ENCODE peak calls at places on chromosomes 7 and 10, in ten cellular contexts. One of them, this sample, is unnamed.

GRCh38 chr7:101823086-101823485 is 5.7 kb downstream of the CUX1 start:
- DNase-seq in anterior cingulate cortex: no peak
- DNase-seq in AG09309: no peak
- DNase-seq in ELR: no peak
- DNase-seq in sciatic nerve: no peak
- DNase-seq in stimulated activated CD4-positive, alpha-beta T cell treated with anti-CD3 and anti-CD28 coated beads, Interleukin-2, amount 100 ng/mL, for 48 hours: no peak
- DNase-seq in heart right ventricle: no peak
- DNase-seq in hepatocyte: no peak
- DNase-seq in left colon: no peak
- DNase-seq in activated naive CD8-positive, alpha-beta T cell treated with anti-CD3 and anti-CD28 coated beads, Interleukin-2, amount 50 U/mL, for 24 hours: no peak
- DNase-seq in this sample: no peak

GRCh38 chr10:42755591-42756093 is 27.0 kb upstream of the BMS1 start:
- DNase-seq in anterior cingulate cortex: no peak
- DNase-seq in AG09309: no peak
- DNase-seq in ELR: no peak
- DNase-seq in sciatic nerve: no peak
- DNase-seq in stimulated activated CD4-positive, alpha-beta T cell treated with anti-CD3 and anti-CD28 coated beads, Interleukin-2, amount 100 ng/mL, for 48 hours: no peak
- DNase-seq in heart right ventricle: no peak
- DNase-seq in hepatocyte: no peak
- DNase-seq in left colon: no peak
- DNase-seq in activated naive CD8-positive, alpha-beta T cell treated with anti-CD3 and anti-CD28 coated beads, Interleukin-2, amount 50 U/mL, for 24 hours: no peak
- DNase-seq in this sample: no peak

GRCh38 chr10:73228247-73228646 is 18.8 kb downstream of the DNAJC9 start:
- DNase-seq in anterior cingulate cortex: no peak
- DNase-seq in AG09309: no peak
- DNase-seq in ELR: no peak
- DNase-seq in sciatic nerve: no peak
- DNase-seq in stimulated activated CD4-positive, alpha-beta T cell treated with anti-CD3 and anti-CD28 coated beads, Interleukin-2, amount 100 ng/mL, for 48 hours: no peak
- DNase-seq in heart right ventricle: no peak
- DNase-seq in hepatocyte: no peak
- DNase-seq in left colon: no peak
- DNase-seq in activated naive CD8-positive, alpha-beta T cell treated with anti-CD3 and anti-CD28 coated beads, Interleukin-2, amount 50 U/mL, for 24 hours: no peak
- DNase-seq in this sample: no peak

GRCh38 chr10:96850825-96851224 is 18.7 kb downstream of the LCOR start:
- DNase-seq in anterior cingulate cortex: no peak
- DNase-seq in AG09309: peak
- DNase-seq in ELR: peak
- DNase-seq in sciatic nerve: no peak
- DNase-seq in stimulated activated CD4-positive, alpha-beta T cell treated with anti-CD3 and anti-CD28 coated beads, Interleukin-2, amount 100 ng/mL, for 48 hours: no peak
- DNase-seq in heart right ventricle: no peak
- DNase-seq in hepatocyte: peak
- DNase-seq in left colon: no peak
- DNase-seq in activated naive CD8-positive, alpha-beta T cell treated with anti-CD3 and anti-CD28 coated beads, Interleukin-2, amount 50 U/mL, for 24 hours: no peak
- DNase-seq in this sample: no peak

GRCh38 chr7:74590814-74591213 is 66.7 kb upstream of the GTF2I start:
- DNase-seq in anterior cingulate cortex: no peak
- DNase-seq in AG09309: no peak
- DNase-seq in ELR: no peak
- DNase-seq in sciatic nerve: no peak
- DNase-seq in stimulated activated CD4-positive, alpha-beta T cell treated with anti-CD3 and anti-CD28 coated beads, Interleukin-2, amount 100 ng/mL, for 48 hours: no peak
- DNase-seq in heart right ventricle: no peak
- DNase-seq in hepatocyte: no peak
- DNase-seq in left colon: no peak
- DNase-seq in activated naive CD8-positive, alpha-beta T cell treated with anti-CD3 and anti-CD28 coated beads, Interleukin-2, amount 50 U/mL, for 24 hours: no peak
- DNase-seq in this sample: no peak

GRCh38 chr10:34275626-34276025 is 539.5 kb downstream of the PARD3 start:
- DNase-seq in anterior cingulate cortex: no peak
- DNase-seq in AG09309: no peak
- DNase-seq in ELR: no peak
- DNase-seq in sciatic nerve: no peak
- DNase-seq in stimulated activated CD4-positive, alpha-beta T cell treated with anti-CD3 and anti-CD28 coated beads, Interleukin-2, amount 100 ng/mL, for 48 hours: no peak
- DNase-seq in heart right ventricle: no peak
- DNase-seq in hepatocyte: no peak
- DNase-seq in left colon: no peak
- DNase-seq in activated naive CD8-positive, alpha-beta T cell treated with anti-CD3 and anti-CD28 coated beads, Interleukin-2, amount 50 U/mL, for 24 hours: no peak
- DNase-seq in this sample: no peak

GRCh38 chr10:86067436-86068050 is 299.1 kb downstream of the GRID1 start:
- DNase-seq in anterior cingulate cortex: no peak
- DNase-seq in AG09309: no peak
- DNase-seq in ELR: no peak
- DNase-seq in sciatic nerve: no peak
- DNase-seq in stimulated activated CD4-positive, alpha-beta T cell treated with anti-CD3 and anti-CD28 coated beads, Interleukin-2, amount 100 ng/mL, for 48 hours: no peak
- DNase-seq in heart right ventricle: no peak
- DNase-seq in hepatocyte: no peak
- DNase-seq in left colon: no peak
- DNase-seq in activated naive CD8-positive, alpha-beta T cell treated with anti-CD3 and anti-CD28 coated beads, Interleukin-2, amount 50 U/mL, for 24 hours: no peak
- DNase-seq in this sample: no peak

GRCh38 chr10:60648761-60649160 is 129.5 kb upstream of the CDK1 start:
- DNase-seq in anterior cingulate cortex: no peak
- DNase-seq in AG09309: no peak
- DNase-seq in ELR: no peak
- DNase-seq in sciatic nerve: no peak
- DNase-seq in stimulated activated CD4-positive, alpha-beta T cell treated with anti-CD3 and anti-CD28 coated beads, Interleukin-2, amount 100 ng/mL, for 48 hours: no peak
- DNase-seq in heart right ventricle: no peak
- DNase-seq in hepatocyte: no peak
- DNase-seq in left colon: no peak
- DNase-seq in activated naive CD8-positive, alpha-beta T cell treated with anti-CD3 and anti-CD28 coated beads, Interleukin-2, amount 50 U/mL, for 24 hours: no peak
- DNase-seq in this sample: no peak

GRCh38 chr7:48363174-48363573 is 191.9 kb downstream of the ABCA13 start:
- DNase-seq in anterior cingulate cortex: no peak
- DNase-seq in AG09309: no peak
- DNase-seq in ELR: no peak
- DNase-seq in sciatic nerve: no peak
- DNase-seq in stimulated activated CD4-positive, alpha-beta T cell treated with anti-CD3 and anti-CD28 coated beads, Interleukin-2, amount 100 ng/mL, for 48 hours: no peak
- DNase-seq in heart right ventricle: no peak
- DNase-seq in hepatocyte: no peak
- DNase-seq in left colon: no peak
- DNase-seq in activated naive CD8-positive, alpha-beta T cell treated with anti-CD3 and anti-CD28 coated beads, Interleukin-2, amount 50 U/mL, for 24 hours: no peak
- DNase-seq in this sample: no peak

GRCh38 chr7:1234794-1235500 is 2.3 kb downstream of the UNCX start:
- DNase-seq in anterior cingulate cortex: no peak
- DNase-seq in AG09309: no peak
- DNase-seq in ELR: no peak
- DNase-seq in sciatic nerve: no peak
- DNase-seq in stimulated activated CD4-positive, alpha-beta T cell treated with anti-CD3 and anti-CD28 coated beads, Interleukin-2, amount 100 ng/mL, for 48 hours: no peak
- DNase-seq in heart right ventricle: no peak
- DNase-seq in hepatocyte: no peak
- DNase-seq in left colon: no peak
- DNase-seq in activated naive CD8-positive, alpha-beta T cell treated with anti-CD3 and anti-CD28 coated beads, Interleukin-2, amount 50 U/mL, for 24 hours: no peak
- DNase-seq in this sample: peak

GRCh38 chr7:12199363-12199762 is 11.7 kb upstream of the TMEM106B start:
- DNase-seq in anterior cingulate cortex: no peak
- DNase-seq in AG09309: no peak
- DNase-seq in ELR: peak
- DNase-seq in sciatic nerve: no peak
- DNase-seq in stimulated activated CD4-positive, alpha-beta T cell treated with anti-CD3 and anti-CD28 coated beads, Interleukin-2, amount 100 ng/mL, for 48 hours: no peak
- DNase-seq in heart right ventricle: no peak
- DNase-seq in hepatocyte: peak
- DNase-seq in left colon: no peak
- DNase-seq in activated naive CD8-positive, alpha-beta T cell treated with anti-CD3 and anti-CD28 coated beads, Interleukin-2, amount 50 U/mL, for 24 hours: no peak
- DNase-seq in this sample: no peak

GRCh38 chr7:159112136-159113011 is 32.3 kb downstream of the VIPR2 start:
- DNase-seq in anterior cingulate cortex: no peak
- DNase-seq in AG09309: no peak
- DNase-seq in ELR: no peak
- DNase-seq in sciatic nerve: peak
- DNase-seq in stimulated activated CD4-positive, alpha-beta T cell treated with anti-CD3 and anti-CD28 coated beads, Interleukin-2, amount 100 ng/mL, for 48 hours: no peak
- DNase-seq in heart right ventricle: no peak
- DNase-seq in hepatocyte: no peak
- DNase-seq in left colon: no peak
- DNase-seq in activated naive CD8-positive, alpha-beta T cell treated with anti-CD3 and anti-CD28 coated beads, Interleukin-2, amount 50 U/mL, for 24 hours: no peak
- DNase-seq in this sample: peak

GRCh38 chr7:100894860-100895700 is 608 bp downstream of the ACHE start:
- DNase-seq in anterior cingulate cortex: no peak
- DNase-seq in AG09309: no peak
- DNase-seq in ELR: peak
- DNase-seq in sciatic nerve: no peak
- DNase-seq in stimulated activated CD4-positive, alpha-beta T cell treated with anti-CD3 and anti-CD28 coated beads, Interleukin-2, amount 100 ng/mL, for 48 hours: peak
- DNase-seq in heart right ventricle: no peak
- DNase-seq in hepatocyte: peak
- DNase-seq in left colon: peak
- DNase-seq in activated naive CD8-positive, alpha-beta T cell treated with anti-CD3 and anti-CD28 coated beads, Interleukin-2, amount 50 U/mL, for 24 hours: peak
- DNase-seq in this sample: no peak

GRCh38 chr7:120973849-120974248 is 14.7 kb upstream of the CPED1 start:
- DNase-seq in anterior cingulate cortex: no peak
- DNase-seq in AG09309: no peak
- DNase-seq in ELR: no peak
- DNase-seq in sciatic nerve: no peak
- DNase-seq in stimulated activated CD4-positive, alpha-beta T cell treated with anti-CD3 and anti-CD28 coated beads, Interleukin-2, amount 100 ng/mL, for 48 hours: no peak
- DNase-seq in heart right ventricle: no peak
- DNase-seq in hepatocyte: no peak
- DNase-seq in left colon: no peak
- DNase-seq in activated naive CD8-positive, alpha-beta T cell treated with anti-CD3 and anti-CD28 coated beads, Interleukin-2, amount 50 U/mL, for 24 hours: no peak
- DNase-seq in this sample: peak

GRCh38 chr10:118807512-118808305 is 52.9 kb upstream of the CACUL1 start:
- DNase-seq in anterior cingulate cortex: no peak
- DNase-seq in AG09309: no peak
- DNase-seq in ELR: no peak
- DNase-seq in sciatic nerve: no peak
- DNase-seq in stimulated activated CD4-positive, alpha-beta T cell treated with anti-CD3 and anti-CD28 coated beads, Interleukin-2, amount 100 ng/mL, for 48 hours: no peak
- DNase-seq in heart right ventricle: no peak
- DNase-seq in hepatocyte: no peak
- DNase-seq in left colon: no peak
- DNase-seq in activated naive CD8-positive, alpha-beta T cell treated with anti-CD3 and anti-CD28 coated beads, Interleukin-2, amount 50 U/mL, for 24 hours: no peak
- DNase-seq in this sample: no peak

GRCh38 chr10:88908194-88908593 is 28.1 kb downstream of the STAMBPL1 start:
- DNase-seq in anterior cingulate cortex: no peak
- DNase-seq in AG09309: no peak
- DNase-seq in ELR: no peak
- DNase-seq in sciatic nerve: no peak
- DNase-seq in stimulated activated CD4-positive, alpha-beta T cell treated with anti-CD3 and anti-CD28 coated beads, Interleukin-2, amount 100 ng/mL, for 48 hours: no peak
- DNase-seq in heart right ventricle: no peak
- DNase-seq in hepatocyte: no peak
- DNase-seq in left colon: no peak
- DNase-seq in activated naive CD8-positive, alpha-beta T cell treated with anti-CD3 and anti-CD28 coated beads, Interleukin-2, amount 50 U/mL, for 24 hours: no peak
- DNase-seq in this sample: no peak

GRCh38 chr7:19674266-19674960 is 34.4 kb downstream of the POLR1F start:
- DNase-seq in anterior cingulate cortex: no peak
- DNase-seq in AG09309: peak
- DNase-seq in ELR: peak
- DNase-seq in sciatic nerve: no peak
- DNase-seq in stimulated activated CD4-positive, alpha-beta T cell treated with anti-CD3 and anti-CD28 coated beads, Interleukin-2, amount 100 ng/mL, for 48 hours: no peak
- DNase-seq in heart right ventricle: no peak
- DNase-seq in hepatocyte: no peak
- DNase-seq in left colon: no peak
- DNase-seq in activated naive CD8-positive, alpha-beta T cell treated with anti-CD3 and anti-CD28 coated beads, Interleukin-2, amount 50 U/mL, for 24 hours: no peak
- DNase-seq in this sample: no peak

GRCh38 chr10:103476046-103476768 is 2.8 kb downstream of the CALHM3 start:
- DNase-seq in anterior cingulate cortex: no peak
- DNase-seq in AG09309: no peak
- DNase-seq in ELR: peak
- DNase-seq in sciatic nerve: no peak
- DNase-seq in stimulated activated CD4-positive, alpha-beta T cell treated with anti-CD3 and anti-CD28 coated beads, Interleukin-2, amount 100 ng/mL, for 48 hours: no peak
- DNase-seq in heart right ventricle: no peak
- DNase-seq in hepatocyte: no peak
- DNase-seq in left colon: no peak
- DNase-seq in activated naive CD8-positive, alpha-beta T cell treated with anti-CD3 and anti-CD28 coated beads, Interleukin-2, amount 50 U/mL, for 24 hours: no peak
- DNase-seq in this sample: no peak

GRCh38 chr7:139777948-139778841 is at the start of gene HIPK2:
- DNase-seq in anterior cingulate cortex: peak
- DNase-seq in AG09309: no peak
- DNase-seq in ELR: peak
- DNase-seq in sciatic nerve: peak
- DNase-seq in stimulated activated CD4-positive, alpha-beta T cell treated with anti-CD3 and anti-CD28 coated beads, Interleukin-2, amount 100 ng/mL, for 48 hours: peak
- DNase-seq in heart right ventricle: peak
- DNase-seq in hepatocyte: peak
- DNase-seq in left colon: peak
- DNase-seq in activated naive CD8-positive, alpha-beta T cell treated with anti-CD3 and anti-CD28 coated beads, Interleukin-2, amount 50 U/mL, for 24 hours: peak
- DNase-seq in this sample: peak

GRCh38 chr10:43978091-43978490 is 329.4 kb upstream of the ZNF32 start:
- DNase-seq in anterior cingulate cortex: no peak
- DNase-seq in AG09309: no peak
- DNase-seq in ELR: no peak
- DNase-seq in sciatic nerve: no peak
- DNase-seq in stimulated activated CD4-positive, alpha-beta T cell treated with anti-CD3 and anti-CD28 coated beads, Interleukin-2, amount 100 ng/mL, for 48 hours: no peak
- DNase-seq in heart right ventricle: no peak
- DNase-seq in hepatocyte: no peak
- DNase-seq in left colon: no peak
- DNase-seq in activated naive CD8-positive, alpha-beta T cell treated with anti-CD3 and anti-CD28 coated beads, Interleukin-2, amount 50 U/mL, for 24 hours: no peak
- DNase-seq in this sample: no peak

GRCh38 chr10:109966961-109967738 is 40.6 kb upstream of the ADD3 start:
- DNase-seq in anterior cingulate cortex: no peak
- DNase-seq in AG09309: no peak
- DNase-seq in ELR: peak
- DNase-seq in sciatic nerve: no peak
- DNase-seq in stimulated activated CD4-positive, alpha-beta T cell treated with anti-CD3 and anti-CD28 coated beads, Interleukin-2, amount 100 ng/mL, for 48 hours: no peak
- DNase-seq in heart right ventricle: peak
- DNase-seq in hepatocyte: peak
- DNase-seq in left colon: peak
- DNase-seq in activated naive CD8-positive, alpha-beta T cell treated with anti-CD3 and anti-CD28 coated beads, Interleukin-2, amount 50 U/mL, for 24 hours: no peak
- DNase-seq in this sample: no peak

GRCh38 chr10:96721207-96721572 is 876 bp upstream of the PIK3AP1 start:
- DNase-seq in anterior cingulate cortex: no peak
- DNase-seq in AG09309: no peak
- DNase-seq in ELR: no peak
- DNase-seq in sciatic nerve: no peak
- DNase-seq in stimulated activated CD4-positive, alpha-beta T cell treated with anti-CD3 and anti-CD28 coated beads, Interleukin-2, amount 100 ng/mL, for 48 hours: no peak
- DNase-seq in heart right ventricle: no peak
- DNase-seq in hepatocyte: no peak
- DNase-seq in left colon: no peak
- DNase-seq in activated naive CD8-positive, alpha-beta T cell treated with anti-CD3 and anti-CD28 coated beads, Interleukin-2, amount 50 U/mL, for 24 hours: no peak
- DNase-seq in this sample: no peak

GRCh38 chr7:98907570-98907969 is 29.2 kb downstream of the TRRAP start:
- DNase-seq in anterior cingulate cortex: no peak
- DNase-seq in AG09309: no peak
- DNase-seq in ELR: no peak
- DNase-seq in sciatic nerve: no peak
- DNase-seq in stimulated activated CD4-positive, alpha-beta T cell treated with anti-CD3 and anti-CD28 coated beads, Interleukin-2, amount 100 ng/mL, for 48 hours: no peak
- DNase-seq in heart right ventricle: no peak
- DNase-seq in hepatocyte: no peak
- DNase-seq in left colon: no peak
- DNase-seq in activated naive CD8-positive, alpha-beta T cell treated with anti-CD3 and anti-CD28 coated beads, Interleukin-2, amount 50 U/mL, for 24 hours: no peak
- DNase-seq in this sample: no peak

GRCh38 chr10:68096913-68097509 is 12.3 kb upstream of the MYPN start:
- DNase-seq in anterior cingulate cortex: peak
- DNase-seq in AG09309: peak
- DNase-seq in ELR: peak
- DNase-seq in sciatic nerve: no peak
- DNase-seq in stimulated activated CD4-positive, alpha-beta T cell treated with anti-CD3 and anti-CD28 coated beads, Interleukin-2, amount 100 ng/mL, for 48 hours: no peak
- DNase-seq in heart right ventricle: peak
- DNase-seq in hepatocyte: peak
- DNase-seq in left colon: peak
- DNase-seq in activated naive CD8-positive, alpha-beta T cell treated with anti-CD3 and anti-CD28 coated beads, Interleukin-2, amount 50 U/mL, for 24 hours: no peak
- DNase-seq in this sample: no peak

GRCh38 chr7:28989596-28989980 is 31.5 kb upstream of the TRIL start:
- DNase-seq in anterior cingulate cortex: no peak
- DNase-seq in AG09309: no peak
- DNase-seq in ELR: no peak
- DNase-seq in sciatic nerve: no peak
- DNase-seq in stimulated activated CD4-positive, alpha-beta T cell treated with anti-CD3 and anti-CD28 coated beads, Interleukin-2, amount 100 ng/mL, for 48 hours: no peak
- DNase-seq in heart right ventricle: no peak
- DNase-seq in hepatocyte: no peak
- DNase-seq in left colon: no peak
- DNase-seq in activated naive CD8-positive, alpha-beta T cell treated with anti-CD3 and anti-CD28 coated beads, Interleukin-2, amount 50 U/mL, for 24 hours: no peak
- DNase-seq in this sample: no peak

GRCh38 chr10:58393317-58393716 is 8.1 kb downstream of the TFAM start:
- DNase-seq in anterior cingulate cortex: no peak
- DNase-seq in AG09309: no peak
- DNase-seq in ELR: peak
- DNase-seq in sciatic nerve: no peak
- DNase-seq in stimulated activated CD4-positive, alpha-beta T cell treated with anti-CD3 and anti-CD28 coated beads, Interleukin-2, amount 100 ng/mL, for 48 hours: no peak
- DNase-seq in heart right ventricle: no peak
- DNase-seq in hepatocyte: no peak
- DNase-seq in left colon: no peak
- DNase-seq in activated naive CD8-positive, alpha-beta T cell treated with anti-CD3 and anti-CD28 coated beads, Interleukin-2, amount 50 U/mL, for 24 hours: no peak
- DNase-seq in this sample: no peak

GRCh38 chr10:100894589-100895294 is 18.0 kb upstream of the SLF2 start:
- DNase-seq in anterior cingulate cortex: no peak
- DNase-seq in AG09309: no peak
- DNase-seq in ELR: no peak
- DNase-seq in sciatic nerve: no peak
- DNase-seq in stimulated activated CD4-positive, alpha-beta T cell treated with anti-CD3 and anti-CD28 coated beads, Interleukin-2, amount 100 ng/mL, for 48 hours: no peak
- DNase-seq in heart right ventricle: no peak
- DNase-seq in hepatocyte: no peak
- DNase-seq in left colon: peak
- DNase-seq in activated naive CD8-positive, alpha-beta T cell treated with anti-CD3 and anti-CD28 coated beads, Interleukin-2, amount 50 U/mL, for 24 hours: no peak
- DNase-seq in this sample: peak

GRCh38 chr7:116706668-116707126 is 34.7 kb downstream of the MET start:
- DNase-seq in anterior cingulate cortex: no peak
- DNase-seq in AG09309: no peak
- DNase-seq in ELR: peak
- DNase-seq in sciatic nerve: no peak
- DNase-seq in stimulated activated CD4-positive, alpha-beta T cell treated with anti-CD3 and anti-CD28 coated beads, Interleukin-2, amount 100 ng/mL, for 48 hours: no peak
- DNase-seq in heart right ventricle: no peak
- DNase-seq in hepatocyte: no peak
- DNase-seq in left colon: no peak
- DNase-seq in activated naive CD8-positive, alpha-beta T cell treated with anti-CD3 and anti-CD28 coated beads, Interleukin-2, amount 50 U/mL, for 24 hours: no peak
- DNase-seq in this sample: no peak

This sample was measured in HL-60.